ENCODE peak calls at places on chromosomes 1 and 21, in eight cellular contexts. E is transverse colon, Y is ovary, T is K562, D is breast epithelium, I is esophagus squamous epithelium, A is body of pancreas, K is HCT116. M is an unnamed sample.

GRCh38 chr21:35861656-35862055 is 198.7 kb downstream of the SETD4 start:
- DNase-seq in E (no peak), Y (no peak), T (no peak), D (no peak), I (no peak), A (no peak), K (no peak), M (no peak)

GRCh38 chr1:35046730-35047129 is 15.0 kb upstream of the ZMYM6 start:
- DNase-seq in E (no peak), Y (no peak), T (no peak), D (no peak), I (no peak), A (no peak), K (no peak), M (no peak)

GRCh38 chr21:45317401-45318145 is 29.9 kb upstream of the POFUT2 start:
- DNase-seq in E (no peak), Y (peak), T (no peak), D (peak), I (no peak), A (no peak), K (peak), M (no peak)

GRCh38 chr1:208799186-208799585 is 555.0 kb upstream of the PLXNA2 start:
- DNase-seq in E (no peak), Y (no peak), T (no peak), D (no peak), I (no peak), A (no peak), K (no peak), M (no peak)

GRCh38 chr1:152458384-152459185 is 44.5 kb upstream of the CRNN start:
- DNase-seq in E (peak), Y (peak), T (peak), D (peak), I (no peak), A (peak), K (peak), M (peak)

GRCh38 chr1:29639156-29639736 is 402.9 kb downstream of the PTPRU start:
- DNase-seq in E (no peak), Y (no peak), T (no peak), D (no peak), I (no peak), A (no peak), K (peak), M (no peak)

GRCh38 chr1:223175032-223175431 is 32.0 kb upstream of the TLR5 start:
- DNase-seq in E (no peak), Y (no peak), T (no peak), D (no peak), I (no peak), A (peak), K (peak), M (no peak)

GRCh38 chr1:183150445-183150844 is 35.6 kb upstream of the LAMC2 start:
- DNase-seq in E (no peak), Y (no peak), T (no peak), D (no peak), I (no peak), A (no peak), K (no peak), M (no peak)

GRCh38 chr1:115429242-115429641 is 91.2 kb upstream of the NGF start:
- DNase-seq in E (no peak), Y (no peak), T (no peak), D (no peak), I (no peak), A (no peak), K (peak), M (no peak)

GRCh38 chr1:7519181-7519860 is 251.8 kb upstream of the VAMP3 start:
- DNase-seq in E (no peak), Y (no peak), T (no peak), D (no peak), I (no peak), A (no peak), K (no peak), M (no peak)

GRCh38 chr1:50858761-50859160 is 101.3 kb downstream of the FAF1 start:
- DNase-seq in E (no peak), Y (no peak), T (no peak), D (no peak), I (no peak), A (no peak), K (no peak), M (no peak)

GRCh38 chr1:197614916-197615692 is 160.2 kb downstream of the DENND1B start:
- DNase-seq in E (peak), Y (no peak), T (no peak), D (no peak), I (no peak), A (peak), K (peak), M (peak)

GRCh38 chr1:236338096-236338495 is 56.0 kb upstream of the EDARADD start:
- DNase-seq in E (no peak), Y (no peak), T (no peak), D (no peak), I (no peak), A (no peak), K (no peak), M (no peak)

GRCh38 chr1:76819976-76820375 is 47.3 kb upstream of the ST6GALNAC5 start:
- DNase-seq in E (no peak), Y (no peak), T (no peak), D (no peak), I (no peak), A (no peak), K (no peak), M (no peak)

GRCh38 chr1:1541956-1542765 is 1.7 kb upstream of the TMEM240 start:
- DNase-seq in E (no peak), Y (no peak), T (no peak), D (no peak), I (no peak), A (no peak), K (no peak), M (no peak)

DNA sequence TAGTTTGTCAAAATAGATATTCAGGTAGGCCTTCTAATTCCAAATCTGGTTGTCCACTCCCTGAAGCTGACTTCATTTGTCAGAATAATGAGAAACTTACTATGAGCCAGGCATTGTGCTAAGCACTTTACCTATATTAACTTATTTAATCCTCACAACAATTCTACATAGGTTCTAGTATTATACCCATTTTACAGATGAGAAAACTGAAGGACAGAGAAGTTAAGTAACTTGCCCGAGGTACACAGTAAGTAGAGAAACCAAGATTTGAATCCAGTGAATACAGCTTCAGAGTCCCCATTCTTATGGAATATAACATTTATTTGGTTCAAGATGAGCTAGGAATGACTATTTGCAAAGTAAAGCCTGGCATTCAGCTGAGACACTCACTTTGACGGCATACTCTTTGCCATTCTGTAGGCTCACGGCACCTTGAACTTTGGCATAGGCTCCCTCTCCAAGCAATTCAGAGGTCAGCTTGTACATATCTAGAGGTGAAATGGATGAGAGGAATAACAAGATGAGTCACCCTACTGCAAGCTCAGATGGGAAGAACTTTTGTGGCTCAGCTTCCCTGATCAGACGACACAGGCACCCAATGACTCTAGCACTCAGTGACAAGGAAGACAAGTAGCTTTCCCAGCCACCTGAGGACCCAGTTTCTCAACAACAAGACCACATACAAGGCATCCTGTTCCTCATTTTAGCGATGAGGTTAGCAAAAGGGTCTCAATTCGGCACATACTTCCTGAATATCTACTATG is 23.7 kb downstream of the MKNK1 start:
- DNase-seq in E (no peak), Y (no peak), T (peak), D (no peak), I (no peak), A (no peak), K (no peak), M (no peak)
- TF ChIP-seq POLR2A in E (no peak), Y (no peak), T (no peak), D (no peak), I (no peak), A (no peak), K (no peak), M (no peak)

GRCh38 chr1:157019457-157019856 is 26.1 kb downstream of the ARHGEF11 start:
- DNase-seq in E (no peak), Y (no peak), T (no peak), D (no peak), I (no peak), A (no peak), K (no peak), M (no peak)

GRCh38 chr1:157021688-157022087 is 23.9 kb downstream of the ARHGEF11 start:
- DNase-seq in E (no peak), Y (no peak), T (no peak), D (no peak), I (no peak), A (no peak), K (no peak), M (no peak)

GRCh38 chr1:157030728-157031127 is 14.8 kb downstream of the ARHGEF11 start:
- DNase-seq in E (no peak), Y (no peak), T (no peak), D (no peak), I (no peak), A (no peak), K (no peak), M (no peak)

GRCh38 chr1:157025856-157026255 is 19.7 kb downstream of the ARHGEF11 start:
- DNase-seq in E (no peak), Y (no peak), T (no peak), D (no peak), I (no peak), A (no peak), K (no peak), M (no peak)

GRCh38 chr1:157025321-157025720 is 20.2 kb downstream of the ARHGEF11 start:
- DNase-seq in E (no peak), Y (no peak), T (no peak), D (no peak), I (no peak), A (no peak), K (no peak), M (no peak)
- TF ChIP-seq POLR2A in E (no peak), Y (no peak), T (no peak), D (no peak), I (no peak), A (no peak), K (no peak), M (no peak)

GRCh38 chr1:234911787-234912186 is 216.8 kb downstream of the TOMM20 start:
- DNase-seq in E (no peak), Y (no peak), T (no peak), D (no peak), I (no peak), A (no peak), K (no peak), M (no peak)
- TF ChIP-seq POLR2A in E (no peak), Y (no peak), T (no peak), D (no peak), I (no peak), A (no peak), K (no peak), M (no peak)

DNA sequence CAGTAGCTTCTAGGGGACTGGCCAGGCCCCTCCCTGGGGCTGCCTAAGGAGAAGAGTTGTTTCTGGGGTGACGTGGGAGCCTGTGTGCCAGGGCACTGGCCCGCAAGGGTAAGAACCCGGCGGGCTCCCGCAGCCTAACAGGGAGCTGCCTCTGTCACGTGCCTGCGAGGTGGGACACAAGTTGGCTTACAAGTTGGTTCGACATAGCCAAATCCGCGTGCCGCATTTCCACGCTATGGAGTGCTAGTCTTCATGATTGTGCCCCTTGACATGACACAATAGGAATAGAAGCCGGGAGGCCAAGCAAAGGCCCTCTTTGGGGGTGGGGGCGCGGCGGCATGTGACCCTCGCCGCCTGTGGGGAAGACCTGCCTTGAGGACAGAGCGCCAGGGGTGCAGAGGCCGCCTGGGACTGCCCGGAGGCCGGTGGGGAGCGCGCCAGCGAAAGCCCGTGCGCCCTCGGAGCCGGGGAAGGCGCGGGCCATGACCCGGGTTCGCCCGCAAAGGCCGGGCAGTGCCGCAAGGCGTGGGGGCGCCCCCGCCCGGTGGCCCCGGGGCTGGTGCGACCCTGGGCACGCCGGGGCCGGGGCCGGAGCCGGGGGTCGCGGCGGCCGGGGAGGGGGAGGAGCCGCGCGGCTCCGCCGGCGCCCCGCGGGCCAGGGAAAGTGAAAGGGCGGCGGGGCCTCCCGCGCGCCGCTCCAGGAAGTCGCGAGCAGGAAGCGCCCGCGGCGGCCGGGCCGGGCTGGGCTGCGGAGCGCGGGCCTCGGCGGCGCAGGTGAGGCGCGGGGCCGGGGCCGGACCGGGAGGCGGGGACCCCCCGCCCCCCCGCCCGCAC is at the start of gene SLC37A1:
- DNase-seq in E (no peak), Y (peak), T (peak), D (no peak), I (no peak), A (peak), K (no peak), M (peak)
- TF ChIP-seq POLR2A in E (no peak), Y (no peak), T (no peak), D (no peak), I (no peak), A (no peak), K (no peak), M (no peak)

DNA sequence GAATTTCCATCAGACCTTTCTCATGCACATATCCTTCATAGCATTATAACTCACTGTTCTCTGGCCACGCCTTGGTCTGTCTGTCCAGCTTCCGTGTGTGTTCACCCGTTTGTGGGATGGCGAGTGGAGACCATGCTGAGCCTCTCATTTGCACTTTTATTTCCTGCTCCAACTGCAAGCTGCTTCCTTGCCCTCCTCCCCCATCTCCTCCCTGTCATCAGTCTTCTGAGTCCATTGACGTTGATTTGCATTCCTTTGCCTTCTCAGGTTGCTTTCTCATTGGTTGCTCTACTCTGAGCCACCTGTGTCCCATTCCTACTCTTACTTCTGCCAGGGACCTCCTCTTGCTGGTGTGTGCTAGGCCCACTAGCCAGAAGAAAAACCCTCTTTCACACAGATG is 146.4 kb downstream of the NOS1AP start:
- DNase-seq in E (peak), Y (no peak), T (no peak), D (no peak), I (no peak), A (peak), K (no peak), M (no peak)
- TF ChIP-seq POLR2A in E (no peak), Y (no peak), T (no peak), D (no peak), I (no peak), A (no peak), K (no peak), M (no peak)

GRCh38 chr1:109294481-109294880 is 11.5 kb upstream of the PSRC1 start:
- DNase-seq in E (no peak), Y (no peak), T (no peak), D (no peak), I (no peak), A (no peak), K (no peak), M (no peak)
- TF ChIP-seq POLR2A in E (no peak), Y (no peak), T (no peak), D (no peak), I (no peak), A (no peak), K (no peak), M (no peak)